ENCODE peak calls at places on chromosome 9, in five cellular contexts. S is foreskin fibroblast, F is kidney epithelial cell, V is cardiac fibroblast, Q is endothelial cell of umbilical vein. M is an unnamed sample.

GRCh38 chr9:109574061-109574882 is 76.2 kb upstream of the PTPN3 start:
- DNase-seq in S (peak), F (peak), V (peak), Q (peak), M (peak)

GRCh38 chr9:100472268-100472667 is 681 bp upstream of the TMEFF1 start:
- DNase-seq in S (no peak), F (no peak), V (no peak), Q (no peak), M (no peak)

GRCh38 chr9:127926961-127927456 is 3.6 kb downstream of the PIP5KL1 start:
- DNase-seq in S (no peak), F (no peak), V (no peak), Q (no peak), M (no peak)

GRCh38 chr9:6564370-6564769 is 81.2 kb downstream of the GLDC start:
- DNase-seq in S (no peak), F (no peak), V (peak), Q (peak), M (peak)

GRCh38 chr9:137975527-137975913 is 97.9 kb downstream of the CACNA1B start:
- DNase-seq in S (no peak), F (no peak), V (no peak), Q (no peak), M (no peak)

GRCh38 chr9:136012651-136013050 is 51.5 kb upstream of the UBAC1 start:
- DNase-seq in S (no peak), F (no peak), V (peak), Q (no peak), M (peak)

GRCh38 chr9:116942593-116943061 is 255.5 kb downstream of the TRIM32 start:
- DNase-seq in S (no peak), F (no peak), V (no peak), Q (no peak), M (no peak)

GRCh38 chr9:127426756-127427155 is 2.6 kb downstream of the ZNF79 start:
- DNase-seq in S (no peak), F (no peak), V (no peak), Q (no peak), M (no peak)

GRCh38 chr9:132059351-132059750 is 20.3 kb downstream of the MED27 start:
- DNase-seq in S (no peak), F (no peak), V (no peak), Q (no peak), M (no peak)

DNA sequence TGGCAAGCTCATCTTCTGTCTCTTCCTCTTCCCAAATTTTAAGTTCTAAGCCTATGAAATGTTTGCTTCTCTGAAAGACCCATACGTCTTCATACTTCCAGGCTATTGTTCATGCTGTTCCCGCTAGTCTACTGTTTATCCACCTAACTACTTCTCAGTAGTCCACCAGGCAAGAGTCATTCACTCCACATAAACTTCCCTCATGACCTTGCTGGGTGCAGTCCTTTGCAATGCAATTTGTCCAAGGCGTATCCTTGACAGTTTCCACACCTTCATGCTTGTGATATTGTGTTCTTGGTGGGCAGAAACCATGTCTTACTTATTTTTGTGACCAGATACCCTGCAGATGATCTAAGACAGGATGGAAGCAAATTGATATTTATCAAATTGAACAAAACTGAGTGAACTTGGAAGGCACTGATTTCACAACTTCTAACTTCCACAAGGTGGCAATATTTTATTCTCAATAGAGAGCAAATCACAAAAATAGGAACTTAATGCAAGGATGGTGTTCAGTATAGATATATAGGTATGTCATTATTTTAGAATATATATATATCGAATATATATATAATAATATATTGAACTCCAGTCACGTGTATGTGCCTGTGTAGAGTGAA is 30.3 kb downstream of the TYRP1 start:
- DNase-seq in S (no peak), F (no peak), V (peak), Q (peak), M (peak)
- TF ChIP-seq CTCF in S (peak), F (peak), V (peak), Q (no peak), M (peak)

GRCh38 chr9:34381323-34381722 is 4.6 kb upstream of the MYORG start:
- DNase-seq in S (no peak), F (no peak), V (no peak), Q (no peak), M (no peak)
- H3K4me3 ChIP-seq in S (peak), F (no peak), V (peak), Q (no peak), M (peak)

GRCh38 chr9:130329061-130329460 is 63.5 kb downstream of the HMCN2 start:
- DNase-seq in S (no peak), F (no peak), V (no peak), Q (no peak), M (no peak)

GRCh38 chr9:130328349-130328801 is 62.8 kb downstream of the HMCN2 start:
- DNase-seq in S (peak), F (no peak), V (peak), Q (no peak), M (peak)

GRCh38 chr9:130325921-130326320 is 60.4 kb downstream of the HMCN2 start:
- DNase-seq in S (no peak), F (no peak), V (no peak), Q (no peak), M (no peak)

GRCh38 chr9:130327781-130328348 is 62.3 kb downstream of the HMCN2 start:
- DNase-seq in S (peak), F (no peak), V (peak), Q (no peak), M (no peak)

DNA sequence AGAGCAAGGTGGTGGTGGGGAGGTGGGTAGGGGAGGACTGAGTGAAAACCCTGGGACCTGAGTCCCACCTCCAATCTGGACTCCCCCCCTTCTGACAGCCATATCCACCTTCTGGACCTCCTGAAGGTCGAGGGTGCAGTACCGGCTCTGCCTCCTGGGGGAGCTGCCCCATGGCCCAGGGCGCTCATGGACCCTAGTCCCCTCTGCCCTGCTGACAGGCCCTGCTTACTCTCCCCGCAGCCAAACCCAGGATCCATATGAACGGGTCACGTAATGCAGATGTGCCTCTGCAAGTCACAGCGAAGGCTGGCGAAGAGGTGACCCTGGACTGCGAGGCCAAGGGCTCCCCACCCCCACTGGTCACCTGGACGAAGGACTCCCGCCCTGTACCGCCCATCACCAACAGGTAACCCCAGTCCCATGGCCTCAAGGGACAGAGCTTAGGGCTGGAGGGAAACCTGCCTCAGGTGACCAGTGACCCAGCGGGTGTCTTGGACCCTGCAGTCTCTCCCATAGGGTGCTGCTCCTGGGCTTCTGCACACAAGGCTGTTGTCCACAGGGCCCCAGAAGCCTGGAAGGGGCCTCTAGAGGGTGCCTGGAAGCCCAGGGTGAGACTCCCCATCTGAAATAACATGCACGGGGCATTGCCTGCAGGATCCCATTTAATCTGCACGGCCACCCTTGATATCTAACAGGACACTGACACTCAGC is 61.7 kb downstream of the HMCN2 start:
- DNase-seq in S (no peak), F (no peak), V (no peak), Q (no peak), M (no peak)
- TF ChIP-seq CTCF in S (peak), F (peak), V (peak), Q (peak), M (peak)

DNA sequence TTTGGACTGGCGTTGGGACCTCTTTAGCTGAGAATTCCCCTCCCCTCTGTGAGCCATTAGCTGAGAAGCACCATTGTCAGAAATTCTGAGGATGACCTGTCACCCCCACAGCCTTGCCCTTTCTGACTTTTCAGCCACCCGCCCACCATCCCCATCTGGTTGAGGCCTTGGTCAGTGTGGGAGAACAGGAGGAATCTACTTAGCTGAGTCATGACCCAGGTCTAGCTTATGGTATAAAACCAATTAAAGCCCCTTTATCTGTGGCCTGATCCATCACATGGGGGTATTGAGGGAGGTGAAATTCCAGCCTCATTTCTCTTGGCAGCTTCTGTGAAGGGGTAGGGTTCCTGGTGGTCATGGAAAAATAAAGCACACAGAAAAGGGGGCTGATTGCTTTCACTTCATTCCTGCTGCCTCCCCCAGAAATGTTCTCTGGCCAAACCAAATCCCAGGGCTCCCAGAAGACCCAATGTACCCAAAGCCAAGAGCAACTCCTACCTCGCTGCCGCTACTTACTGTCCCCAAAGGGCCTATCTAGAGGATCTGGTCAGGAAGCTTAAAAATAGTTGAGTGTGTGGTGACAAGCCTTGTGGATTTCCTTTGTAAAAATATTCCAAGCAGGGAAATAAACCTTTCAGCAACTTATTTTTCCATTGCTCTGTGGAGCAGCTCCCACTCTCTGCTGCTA is 174.8 kb upstream of the TNC start:
- DNase-seq in S (no peak), F (no peak), V (no peak), Q (no peak), M (no peak)
- H3K4me3 ChIP-seq in S (no peak), F (no peak), V (no peak), Q (no peak), M (no peak)

GRCh38 chr9:26326473-26327044 is 566.0 kb downstream of the CAAP1 start:
- DNase-seq in S (peak), F (peak), V (peak), Q (peak), M (peak)

GRCh38 chr9:26334709-26335108 is 557.9 kb downstream of the CAAP1 start:
- DNase-seq in S (no peak), F (no peak), V (no peak), Q (no peak), M (no peak)

GRCh38 chr9:26329974-26330373 is 562.6 kb downstream of the CAAP1 start:
- DNase-seq in S (no peak), F (no peak), V (no peak), Q (no peak), M (no peak)

DNA sequence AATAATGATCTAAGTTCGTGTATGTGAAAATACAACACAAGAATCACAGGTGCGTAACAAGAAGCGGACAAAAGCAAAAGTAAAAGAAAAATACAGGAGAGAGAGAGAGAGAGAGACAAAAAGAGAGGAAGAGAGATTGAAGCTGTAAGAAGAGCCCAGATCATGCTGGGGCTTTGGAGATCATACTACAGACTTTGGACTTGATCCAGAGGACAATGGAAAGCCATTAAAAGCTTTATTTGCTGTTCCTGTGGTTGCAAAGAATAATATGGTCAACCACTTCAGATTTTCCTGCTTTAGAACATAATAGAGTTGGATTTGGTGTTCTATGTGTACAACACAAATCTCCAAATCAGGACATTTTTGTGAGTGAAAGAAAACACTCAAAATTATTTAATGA is 561.4 kb downstream of the CAAP1 start:
- DNase-seq in S (no peak), F (no peak), V (no peak), Q (no peak), M (no peak)
- TF ChIP-seq CTCF in S (no peak), F (no peak), V (no peak), Q (no peak), M (no peak)

M was measured in fibroblast of pulmonary artery.